ENCODE peak calls at places on chromosomes 6 and 20, in seven cellular contexts. E is iris pigment epithelial cell, C is DMS53, D is kidney glomerular epithelial cell, U is heart right ventricle, I is MCF 10A, W is astrocyte of the hippocampus. N is an unnamed sample.
A peak's percentile ranks its signal among the peaks of the same experiment; 100 is the strongest.

GRCh38 chr6:133502451-133503259 is 261.5 kb downstream of the EYA4 start:
- DNase-seq in D (peak; percentile 87), E (peak; percentile 90), C (no peak), U (no peak), W (peak; percentile 96), I (no peak), N (peak; percentile 36)

GRCh38 chr6:122033564-122034181 is 365.8 kb upstream of the HSF2 start:
- DNase-seq in U (no peak), D (peak; percentile 67), W (peak; percentile 72), C (peak; percentile 76), I (peak; percentile 69), E (peak; percentile 73), N (peak; percentile 59)

GRCh38 chr20:56249244-56249955 is 868 bp downstream of the MC3R start:
- DNase-seq in C (peak; percentile 59), W (peak; percentile 17), D (no peak), I (peak; percentile 64), U (no peak), E (peak; percentile 2), N (peak; percentile 34)

GRCh38 chr6:7235712-7236311 is 77.2 kb downstream of the SSR1 start:
- DNase-seq in E (no peak), W (no peak), D (no peak), I (peak; percentile 43), C (peak; percentile 61), U (no peak), N (no peak)

GRCh38 chr20:53195882-53196610 is 223.9 kb downstream of the TSHZ2 start:
- DNase-seq in U (no peak), C (no peak), E (no peak), I (no peak), W (peak; percentile 9), D (no peak), N (no peak)

GRCh38 chr6:133953634-133954415 is 801 bp downstream of the TBPL1 start:
- DNase-seq in W (no peak), E (no peak), U (no peak), D (no peak), I (peak; percentile 5), C (peak; percentile 47), N (no peak)

GRCh38 chr6:16421462-16421960 is 183.1 kb downstream of the GMPR start:
- DNase-seq in C (no peak), U (no peak), E (no peak), W (no peak), I (no peak), D (no peak), N (no peak)

GRCh38 chr6:31663087-31663960 is 1.5 kb downstream of the GPANK1 start:
- DNase-seq in W (no peak), E (peak; percentile 69), D (no peak), U (no peak), I (peak; percentile 48), C (no peak), N (peak; percentile 44)

GRCh38 chr20:37095108-37095608 is 639 bp downstream of the RBL1 start:
- DNase-seq in U (no peak), E (peak; percentile 12), I (peak; percentile 22), C (peak; percentile 60), D (no peak), W (no peak), N (peak; percentile 37)

GRCh38 chr20:44018684-44019637 is 104.3 kb downstream of the TOX2 start:
- DNase-seq in E (no peak), W (no peak), I (no peak), D (no peak), C (peak; percentile 42), U (no peak), N (no peak)

GRCh38 chr20:21398109-21398480 is 769 bp upstream of the NKX2-4 start:
- DNase-seq in D (no peak), I (no peak), C (no peak), U (no peak), W (no peak), E (no peak), N (no peak)

GRCh38 chr20:20215976-20216727 is 151.8 kb upstream of the INSM1 start:
- DNase-seq in I (no peak), W (no peak), U (no peak), E (no peak), D (no peak), C (peak; percentile 92), N (no peak)

GRCh38 chr20:61730631-61731362 is 334.9 kb downstream of the TAF4 start:
- DNase-seq in I (no peak), W (no peak), D (no peak), E (no peak), C (no peak), U (no peak), N (no peak)

GRCh38 chr20:43913291-43914025 is 1.2 kb upstream of the TOX2 start:
- DNase-seq in E (no peak), D (no peak), I (no peak), W (no peak), C (no peak), U (no peak), N (no peak)

GRCh38 chr20:14583413-14583812 is 246.0 kb upstream of the FLRT3 start:
- DNase-seq in D (no peak), U (no peak), W (no peak), I (peak; percentile 76), C (peak; percentile 96), E (no peak), N (no peak)

GRCh38 chr20:23152308-23152892 is 66.3 kb upstream of the CD93 start:
- DNase-seq in C (peak; percentile 54), E (peak; percentile 62), U (peak; percentile 80), I (no peak), W (no peak), D (no peak), N (peak; percentile 93)

GRCh38 chr6:30321692-30322388 is 4.9 kb upstream of the TRIM39 start:
- DNase-seq in E (no peak), D (no peak), U (no peak), C (no peak), I (no peak), W (no peak), N (no peak)

GRCh38 chr6:56713285-56713684 is 70.6 kb upstream of the DST start:
- DNase-seq in I (peak; percentile 81), E (peak; percentile 93), U (no peak), C (peak; percentile 89), W (peak; percentile 90), D (peak; percentile 82), N (peak; percentile 84)

GRCh38 chr6:16154904-16155303 is 26.0 kb downstream of the MYLIP start:
- DNase-seq in W (peak; percentile 79), D (no peak), U (peak; percentile 35), E (peak; percentile 91), C (no peak), I (peak; percentile 40), N (peak; percentile 67)

GRCh38 chr20:24966317-24967012 is 17.4 kb downstream of the CST7 start:
- DNase-seq in D (no peak), I (no peak), U (no peak), W (no peak), C (no peak), E (no peak), N (no peak)

GRCh38 chr6:43274916-43275597 is 23.0 kb upstream of the SLC22A7 start:
- DNase-seq in D (no peak), I (no peak), W (no peak), C (peak; percentile 39), E (no peak), U (no peak), N (no peak)

GRCh38 chr20:24451428-24451827 is 18.0 kb upstream of the SYNDIG1 start:
- DNase-seq in E (no peak), W (no peak), I (no peak), D (no peak), U (no peak), C (no peak), N (no peak)

GRCh38 chr6:136069119-136069518 is 181.0 kb downstream of the MTFR2 start:
- DNase-seq in U (no peak), I (peak; percentile 46), E (peak; percentile 86), D (peak; percentile 10), W (peak; percentile 73), C (peak; percentile 49), N (peak; percentile 48)

GRCh38 chr20:43689165-43689564 is 22.3 kb downstream of the MYBL2 start:
- DNase-seq in C (no peak), U (no peak), W (no peak), D (no peak), I (no peak), E (no peak), N (no peak)

GRCh38 chr6:30007132-30007764 is 53.8 kb upstream of the POLR1H start:
- DNase-seq in W (peak; percentile 24), E (no peak), I (no peak), D (no peak), C (peak; percentile 71), U (peak; percentile 27), N (no peak)

GRCh38 chr6:41505084-41506049 is 40.8 kb upstream of the FOXP4 start:
- DNase-seq in W (peak; percentile 75), U (peak; percentile 77), D (peak; percentile 63), I (no peak), E (peak; percentile 81), C (peak; percentile 83), N (peak; percentile 81)

GRCh38 chr6:158067436-158068015 is 85.9 kb downstream of the SYNJ2 start:
- DNase-seq in I (no peak), C (peak; percentile 54), W (peak; percentile 26), U (no peak), E (no peak), D (no peak), N (no peak)

GRCh38 chr20:40958598-40958997 is 70.0 kb upstream of the TOP1 start:
- DNase-seq in W (no peak), D (no peak), C (no peak), E (no peak), I (no peak), U (no peak), N (no peak)

GRCh38 chr20:4091332-4092135 is 76.2 kb upstream of the RNF24 start:
- DNase-seq in I (peak; percentile 65), W (peak; percentile 66), D (peak; percentile 12), E (peak; percentile 67), C (peak; percentile 73), U (peak; percentile 70), N (peak; percentile 85)

GRCh38 chr6:117906905-117907599 is at the start of gene SLC35F1:
- DNase-seq in C (peak; percentile 77), W (peak; percentile 75), D (no peak), E (peak; percentile 27), I (no peak), U (peak; percentile 19), N (peak; percentile 15)

GRCh38 chr6:148757944-148758343 is 11.1 kb downstream of the UST start:
- DNase-seq in E (no peak), C (no peak), D (no peak), W (no peak), I (no peak), U (no peak), N (no peak)

GRCh38 chr6:125170376-125170775 is 16.8 kb downstream of the TPD52L1 start:
- DNase-seq in U (no peak), C (no peak), I (peak; percentile 85), D (no peak), W (no peak), E (peak; percentile 45), N (no peak)

GRCh38 chr20:48313346-48313745 is 514.5 kb downstream of the PREX1 start:
- DNase-seq in W (no peak), C (no peak), U (no peak), E (peak; percentile 33), D (no peak), I (no peak), N (no peak)

GRCh38 chr20:33233129-33233774 is 2.5 kb upstream of the BPIFA1 start:
- DNase-seq in E (no peak), I (no peak), C (no peak), D (no peak), W (no peak), U (no peak), N (no peak)

GRCh38 chr20:53124075-53124532 is 151.9 kb downstream of the TSHZ2 start:
- DNase-seq in D (no peak), W (no peak), U (no peak), I (no peak), C (no peak), E (no peak), N (no peak)

GRCh38 chr20:63414720-63415417 is 53.7 kb upstream of the CHRNA4 start:
- DNase-seq in D (no peak), C (no peak), U (no peak), E (no peak), W (no peak), I (no peak), N (no peak)

GRCh38 chr6:112144145-112144926 is 56.9 kb downstream of the FAM229B start:
- DNase-seq in W (no peak), C (peak; percentile 83), U (no peak), I (no peak), E (no peak), D (no peak), N (peak; percentile 37)

N was measured in RPMI7951.